ENCODE peak calls at places on chromosomes 2 and 18, in four cellular contexts. E is AG09309, F is BJ, P is H1. S is an unnamed sample.
A peak's percentile ranks its signal among the peaks of the same experiment; 100 is the strongest.

GRCh38 chr2:53403836-53404413 is 363.7 kb upstream of the CHAC2 start:
- DNase-seq in E (peak; percentile 39), F (no peak), P (no peak), S (peak; percentile 69)

GRCh38 chr18:67735506-67735905 is 219.0 kb upstream of the DSEL start:
- DNase-seq in E (no peak), F (no peak), P (no peak), S (no peak)

GRCh38 chr2:237715459-237715947 is 83.1 kb upstream of the RBM44 start:
- DNase-seq in E (no peak), F (no peak), P (no peak), S (no peak)

GRCh38 chr2:138974651-138975050 is 194.5 kb upstream of the NXPH2 start:
- DNase-seq in E (no peak), F (no peak), P (no peak), S (no peak)

GRCh38 chr2:53314718-53315117 is 452.9 kb upstream of the CHAC2 start:
- DNase-seq in E (no peak), F (no peak), P (no peak), S (no peak)

GRCh38 chr2:8685697-8686358 is 4.0 kb downstream of the ID2 start:
- DNase-seq in E (no peak), F (no peak), P (peak; percentile 97), S (no peak)

GRCh38 chr2:169071455-169071854 is 2.1 kb downstream of the DHRS9 start:
- DNase-seq in E (no peak), F (no peak), P (no peak), S (no peak)

GRCh38 chr2:104733544-104733943 is 120.4 kb upstream of the POU3F3 start:
- DNase-seq in E (no peak), F (no peak), P (peak; percentile 76), S (no peak)

GRCh38 chr2:159202568-159203071 is 83.9 kb downstream of the WDSUB1 start:
- DNase-seq in E (peak; percentile 96), F (peak; percentile 99), P (no peak), S (peak; percentile 42)

GRCh38 chr2:166917433-166917832 is 29.2 kb downstream of the XIRP2 start:
- DNase-seq in E (no peak), F (no peak), P (no peak), S (no peak)

GRCh38 chr2:218418717-218419458 is at the start of gene VIL1:
- DNase-seq in E (no peak), F (no peak), P (no peak), S (no peak)

GRCh38 chr2:99403524-99403923 is 66.3 kb downstream of the EIF5B start:
- DNase-seq in E (no peak), F (no peak), P (no peak), S (peak; percentile 36)

GRCh38 chr18:66495844-66496243 is 108.0 kb downstream of the CDH19 start:
- DNase-seq in E (no peak), F (no peak), P (peak; percentile 85), S (no peak)

GRCh38 chr2:47272905-47273758 is 118.0 kb upstream of the STPG4 start:
- DNase-seq in E (no peak), F (no peak), P (no peak), S (no peak)

GRCh38 chr2:47271054-47272000 is 116.2 kb upstream of the STPG4 start:
- DNase-seq in E (no peak), F (no peak), P (no peak), S (no peak)

GRCh38 chr2:47270421-47270820 is 115.3 kb upstream of the STPG4 start:
- DNase-seq in E (no peak), F (no peak), P (no peak), S (no peak)

GRCh38 chr2:47274054-47274779 is 119.1 kb upstream of the STPG4 start:
- DNase-seq in E (no peak), F (no peak), P (no peak), S (no peak)

DNA sequence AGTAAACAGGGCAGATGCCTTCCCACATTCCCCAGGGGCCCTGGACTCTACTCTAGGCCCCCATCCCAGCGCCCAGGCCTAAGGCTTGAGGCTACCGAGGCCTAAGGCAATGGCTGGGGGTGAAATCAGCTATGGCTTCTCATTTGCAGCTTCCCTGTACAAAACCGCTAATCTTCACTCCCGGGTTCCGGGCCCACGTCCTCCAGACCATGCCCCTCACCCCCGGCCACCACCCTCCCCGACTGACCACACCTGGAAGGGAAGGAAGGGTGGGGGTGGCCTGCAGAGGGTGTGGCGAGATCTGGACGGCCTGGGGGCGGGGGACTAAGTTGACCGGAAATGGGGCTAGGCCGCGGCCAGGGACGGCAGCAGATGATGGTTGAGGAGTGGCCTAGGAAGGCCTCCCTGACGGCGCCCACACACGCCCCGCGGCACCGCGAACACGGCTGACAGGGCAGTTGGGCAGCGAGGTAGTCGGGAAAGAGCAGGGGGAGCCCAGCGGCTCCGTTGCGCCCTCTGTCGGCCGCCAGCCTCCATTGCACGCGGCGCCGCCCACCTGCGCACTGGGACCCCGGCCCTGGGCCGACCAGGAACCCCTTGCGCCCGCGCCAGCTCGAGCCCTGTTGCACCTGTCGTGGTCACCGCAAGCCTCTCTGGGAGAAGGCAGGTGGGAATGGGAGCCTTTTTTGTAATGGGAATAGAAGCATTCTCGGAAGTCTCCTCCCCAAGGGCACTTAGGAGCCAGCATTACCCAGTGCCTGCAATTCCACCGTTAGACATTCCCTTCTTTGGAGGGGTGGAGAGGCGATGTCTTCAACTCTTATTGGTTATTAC is 117.1 kb upstream of the STPG4 start:
- DNase-seq in E (no peak), F (no peak), P (peak; percentile 96), S (no peak)
- H3K4me3 ChIP-seq in E (peak overlapping the region; percentile 32), F (peak overlapping the region; percentile 12), P (peak overlapping the region; percentile 12), S (peak overlapping the region; percentile 61)

DNA sequence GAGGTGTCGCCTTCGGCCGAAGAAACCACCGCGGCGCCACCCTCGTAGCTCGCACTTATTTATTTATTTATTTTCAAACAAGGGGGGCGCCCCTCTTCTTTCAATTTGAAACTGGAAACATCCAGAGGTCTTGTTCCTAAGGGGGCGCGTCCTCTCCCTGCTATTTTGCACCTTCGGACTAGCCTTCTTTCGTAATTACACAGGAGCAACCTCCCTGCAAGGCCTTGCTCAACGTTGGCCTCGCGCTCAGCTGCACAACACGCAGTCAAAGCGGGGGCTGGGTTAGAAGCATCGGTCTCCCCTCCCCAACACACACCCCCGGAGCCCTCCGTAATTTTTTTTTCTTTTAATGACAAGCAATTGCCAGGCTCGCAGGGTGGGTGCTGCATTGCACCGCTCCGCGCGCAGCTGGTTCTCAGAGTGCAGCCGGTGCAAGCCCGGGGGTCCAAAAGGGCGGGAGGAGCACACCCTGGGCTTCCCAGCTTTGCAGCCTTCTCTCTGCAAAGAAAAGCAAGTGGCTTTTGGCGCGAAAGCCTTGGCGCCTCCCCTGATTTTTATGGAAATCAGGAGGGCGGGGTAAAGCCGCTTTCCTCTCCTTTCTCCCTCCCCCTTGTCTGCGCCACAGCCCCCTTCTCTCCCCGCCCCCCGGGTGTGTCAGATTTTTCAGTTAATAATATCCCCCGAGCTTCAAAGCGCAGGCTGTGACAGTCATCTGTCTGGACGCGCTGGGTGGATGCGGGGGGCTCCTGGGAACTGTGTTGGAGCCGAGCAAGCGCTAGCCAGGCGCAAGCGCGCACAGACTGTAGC is at the start of gene MYCN:
- DNase-seq in E (no peak), F (no peak), P (peak; percentile 89), S (no peak)
- TF ChIP-seq CTCF in E (peak; percentile 57), F (peak; percentile 57), P (no peak), S (peak; percentile 68)

GRCh38 chr2:62198237-62198633 is 2.3 kb downstream of the B3GNT2 start:
- DNase-seq in E (no peak), F (no peak), P (no peak), S (no peak)
- H3K4me3 ChIP-seq in E (no peak overlapping the region), F (peak overlapping the region; percentile 96), P (peak overlapping the region; percentile 16), S (peak overlapping the region; percentile 93)

GRCh38 chr2:18066894-18067293 is 188.4 kb downstream of the KCNS3 start:
- DNase-seq in E (no peak), F (no peak), P (no peak), S (no peak)
- TF ChIP-seq CTCF in E (no peak), F (no peak), P (peak; percentile 19), S (peak; percentile 15)

DNA sequence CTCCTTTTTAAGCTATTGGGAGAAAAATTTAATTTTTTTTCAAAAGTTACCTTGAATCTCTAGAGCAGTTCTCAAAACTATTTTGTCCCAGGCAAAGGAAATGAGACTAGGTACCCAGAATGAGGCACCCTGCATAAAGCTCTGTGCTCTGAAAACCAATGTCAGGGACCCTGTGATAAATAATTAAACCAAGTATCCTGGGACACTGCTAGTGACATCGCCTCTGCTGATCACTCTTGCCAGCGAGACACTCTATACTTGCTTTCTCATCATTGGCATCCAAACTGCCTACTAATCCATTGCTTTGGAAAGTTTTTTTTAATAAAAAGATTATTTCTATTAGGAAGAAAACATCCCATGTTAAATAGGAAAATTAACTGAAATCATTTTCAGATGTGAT is 1.4 kb downstream of the GKN1 start:
- DNase-seq in E (no peak), F (no peak), P (no peak), S (no peak)
- H3K4me3 ChIP-seq in E (no peak overlapping the region), F (no peak overlapping the region), P (no peak overlapping the region), S (no peak overlapping the region)